ENCODE peak calls at places on chromosomes 7 and 10, in eight cellular contexts. One of them, this sample, is unnamed.

GRCh38 chr10:119538632-119539358 is 3.7 kb downstream of the RGS10 start:
- DNase-seq in tibial nerve: no peak
- DNase-seq in prostate gland: no peak
- DNase-seq in NB4: peak
- DNase-seq in body of pancreas: no peak
- DNase-seq in HepG2: no peak
- DNase-seq in vagina: no peak
- DNase-seq in HCT116: no peak
- DNase-seq in this sample: no peak

GRCh38 chr7:73909051-73909941 is 48.3 kb downstream of the TMEM270 start:
- DNase-seq in prostate gland: no peak
- DNase-seq in NB4: peak
- DNase-seq in HepG2: no peak
- DNase-seq in tibial nerve: no peak
- DNase-seq in HCT116: no peak
- DNase-seq in vagina: peak
- DNase-seq in body of pancreas: peak
- DNase-seq in this sample: no peak

GRCh38 chr7:150852371-150852905 is at the start of gene AOC1:
- DNase-seq in body of pancreas: no peak
- DNase-seq in HepG2: no peak
- DNase-seq in vagina: peak
- DNase-seq in NB4: peak
- DNase-seq in prostate gland: no peak
- DNase-seq in tibial nerve: no peak
- DNase-seq in HCT116: no peak
- DNase-seq in this sample: peak

GRCh38 chr10:69835233-69835632 is 33.5 kb downstream of the COL13A1 start:
- DNase-seq in prostate gland: no peak
- DNase-seq in HepG2: no peak
- DNase-seq in vagina: no peak
- DNase-seq in HCT116: no peak
- DNase-seq in body of pancreas: no peak
- DNase-seq in tibial nerve: no peak
- DNase-seq in NB4: no peak
- DNase-seq in this sample: no peak

GRCh38 chr7:36366649-36367560 is 22.8 kb upstream of the ANLN start:
- DNase-seq in tibial nerve: peak
- DNase-seq in NB4: peak
- DNase-seq in HepG2: peak
- DNase-seq in prostate gland: peak
- DNase-seq in vagina: no peak
- DNase-seq in body of pancreas: peak
- DNase-seq in HCT116: peak
- DNase-seq in this sample: peak

GRCh38 chr10:13732485-13732884 is 145.7 kb downstream of the PRPF18 start:
- DNase-seq in body of pancreas: no peak
- DNase-seq in NB4: no peak
- DNase-seq in HepG2: no peak
- DNase-seq in tibial nerve: no peak
- DNase-seq in prostate gland: no peak
- DNase-seq in vagina: no peak
- DNase-seq in HCT116: no peak
- DNase-seq in this sample: no peak

GRCh38 chr10:48724127-48724526 is 39.5 kb downstream of the WDFY4 start:
- DNase-seq in NB4: no peak
- DNase-seq in vagina: peak
- DNase-seq in prostate gland: no peak
- DNase-seq in HCT116: no peak
- DNase-seq in HepG2: no peak
- DNase-seq in tibial nerve: no peak
- DNase-seq in body of pancreas: no peak
- DNase-seq in this sample: no peak

GRCh38 chr10:50501478-50501877 is 122.3 kb downstream of the SGMS1 start:
- DNase-seq in body of pancreas: no peak
- DNase-seq in HepG2: peak
- DNase-seq in vagina: no peak
- DNase-seq in prostate gland: no peak
- DNase-seq in HCT116: no peak
- DNase-seq in tibial nerve: no peak
- DNase-seq in NB4: no peak
- DNase-seq in this sample: no peak

GRCh38 chr7:90973146-90973545 is 291.1 kb upstream of the FZD1 start:
- DNase-seq in NB4: peak
- DNase-seq in HCT116: no peak
- DNase-seq in HepG2: no peak
- DNase-seq in prostate gland: no peak
- DNase-seq in vagina: no peak
- DNase-seq in body of pancreas: no peak
- DNase-seq in tibial nerve: no peak
- DNase-seq in this sample: no peak

GRCh38 chr10:131773321-131773988 is 127.4 kb upstream of the PPP2R2D start:
- DNase-seq in vagina: no peak
- DNase-seq in tibial nerve: no peak
- DNase-seq in NB4: no peak
- DNase-seq in prostate gland: no peak
- DNase-seq in HCT116: no peak
- DNase-seq in body of pancreas: no peak
- DNase-seq in HepG2: no peak
- DNase-seq in this sample: no peak

GRCh38 chr7:130758429-130759056 is 24.5 kb upstream of the KLF14 start:
- DNase-seq in HepG2: peak
- DNase-seq in body of pancreas: no peak
- DNase-seq in vagina: no peak
- DNase-seq in NB4: peak
- DNase-seq in HCT116: peak
- DNase-seq in prostate gland: no peak
- DNase-seq in tibial nerve: no peak
- DNase-seq in this sample: no peak

GRCh38 chr7:95867309-95867708 is 95.0 kb downstream of the DYNC1I1 start:
- DNase-seq in HCT116: no peak
- DNase-seq in NB4: no peak
- DNase-seq in prostate gland: no peak
- DNase-seq in tibial nerve: no peak
- DNase-seq in HepG2: no peak
- DNase-seq in vagina: no peak
- DNase-seq in body of pancreas: peak
- DNase-seq in this sample: no peak

GRCh38 chr7:65804887-65805286 is 68.0 kb upstream of the VKORC1L1 start:
- DNase-seq in NB4: no peak
- DNase-seq in HepG2: no peak
- DNase-seq in vagina: no peak
- DNase-seq in prostate gland: no peak
- DNase-seq in tibial nerve: no peak
- DNase-seq in HCT116: no peak
- DNase-seq in body of pancreas: no peak
- DNase-seq in this sample: no peak

GRCh38 chr10:49023071-49023470 is 83.4 kb upstream of the LRRC18 start:
- DNase-seq in HepG2: no peak
- DNase-seq in prostate gland: no peak
- DNase-seq in NB4: no peak
- DNase-seq in tibial nerve: no peak
- DNase-seq in body of pancreas: no peak
- DNase-seq in HCT116: no peak
- DNase-seq in vagina: no peak
- DNase-seq in this sample: no peak

GRCh38 chr7:29190349-29191045 is 4.1 kb upstream of the CHN2 start:
- DNase-seq in HepG2: peak
- DNase-seq in tibial nerve: no peak
- DNase-seq in HCT116: no peak
- DNase-seq in NB4: no peak
- DNase-seq in prostate gland: no peak
- DNase-seq in body of pancreas: peak
- DNase-seq in vagina: no peak
- DNase-seq in this sample: peak

GRCh38 chr7:111510584-111511378 is 51.5 kb downstream of the IMMP2L start:
- DNase-seq in NB4: no peak
- DNase-seq in body of pancreas: no peak
- DNase-seq in prostate gland: no peak
- DNase-seq in vagina: no peak
- DNase-seq in HCT116: no peak
- DNase-seq in tibial nerve: no peak
- DNase-seq in HepG2: no peak
- DNase-seq in this sample: no peak

GRCh38 chr10:94358480-94358879 is 4.3 kb downstream of the NOC3L start:
- DNase-seq in tibial nerve: no peak
- DNase-seq in prostate gland: no peak
- DNase-seq in vagina: no peak
- DNase-seq in NB4: no peak
- DNase-seq in HCT116: peak
- DNase-seq in HepG2: peak
- DNase-seq in body of pancreas: no peak
- DNase-seq in this sample: no peak

GRCh38 chr10:113084031-113084430 is 134.0 kb downstream of the TCF7L2 start:
- DNase-seq in NB4: no peak
- DNase-seq in body of pancreas: no peak
- DNase-seq in vagina: no peak
- DNase-seq in prostate gland: no peak
- DNase-seq in HepG2: no peak
- DNase-seq in tibial nerve: no peak
- DNase-seq in HCT116: no peak
- DNase-seq in this sample: no peak

GRCh38 chr7:17940302-17941170 is at the start of gene SNX13:
- DNase-seq in HepG2: peak
- DNase-seq in prostate gland: peak
- DNase-seq in vagina: peak
- DNase-seq in tibial nerve: peak
- DNase-seq in NB4: peak
- DNase-seq in HCT116: peak
- DNase-seq in body of pancreas: peak
- DNase-seq in this sample: peak
- TF ChIP-seq POLR2A in HepG2: peak
- TF ChIP-seq POLR2A in prostate gland: peak
- TF ChIP-seq POLR2A in vagina: peak
- TF ChIP-seq POLR2A in tibial nerve: peak
- TF ChIP-seq POLR2A in NB4: peak
- TF ChIP-seq POLR2A in HCT116: peak
- TF ChIP-seq POLR2A in body of pancreas: peak
- TF ChIP-seq POLR2A in this sample: peak

GRCh38 chr10:62050627-62050924 is 149.1 kb downstream of the ARID5B start:
- DNase-seq in NB4: no peak
- DNase-seq in tibial nerve: no peak
- DNase-seq in HepG2: no peak
- DNase-seq in vagina: no peak
- DNase-seq in body of pancreas: no peak
- DNase-seq in prostate gland: no peak
- DNase-seq in HCT116: no peak
- DNase-seq in this sample: no peak
- H3K4me3 ChIP-seq in NB4: no peak
- H3K4me3 ChIP-seq in tibial nerve: peak
- H3K4me3 ChIP-seq in HepG2: peak
- H3K4me3 ChIP-seq in vagina: peak
- H3K4me3 ChIP-seq in body of pancreas: no peak
- H3K4me3 ChIP-seq in prostate gland: peak
- H3K4me3 ChIP-seq in HCT116: no peak
- H3K4me3 ChIP-seq in this sample: no peak

DNA sequence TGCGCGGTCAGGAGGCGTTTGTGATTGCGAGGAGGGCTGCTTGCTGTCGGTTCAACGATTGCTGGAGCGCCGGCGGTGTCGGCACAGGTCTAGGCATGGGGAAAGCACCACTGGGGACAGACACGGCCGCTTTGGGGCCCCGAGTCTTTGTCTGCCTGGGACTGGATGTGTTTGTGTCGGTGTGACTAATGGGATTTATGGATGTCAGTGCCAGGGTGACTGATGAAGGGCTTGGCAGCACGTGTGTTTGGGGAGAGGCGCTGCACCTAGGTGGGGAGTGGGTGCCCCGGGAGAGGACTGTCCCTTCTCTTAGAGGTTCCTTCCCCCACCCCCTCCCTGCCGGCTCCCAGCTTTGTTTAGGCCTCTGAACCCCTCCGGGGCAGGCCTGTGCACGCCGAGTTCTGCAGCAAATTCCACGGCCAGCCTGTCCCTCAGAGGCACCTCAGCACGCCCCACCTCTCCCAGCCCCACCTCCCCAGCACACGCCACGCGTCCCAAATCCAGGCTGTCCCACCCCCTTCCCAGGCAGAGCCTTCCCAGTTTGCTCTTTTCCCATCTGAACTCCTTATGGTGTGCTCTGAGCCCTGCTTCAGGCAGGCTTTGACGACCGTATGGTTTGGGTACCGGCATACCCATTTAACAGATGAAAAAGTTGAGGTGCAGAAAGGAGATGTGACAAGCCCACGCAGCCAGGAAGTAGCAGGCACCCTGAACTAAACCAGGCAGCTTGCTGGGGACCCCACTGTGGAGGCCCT is 6.4 kb upstream of the TNRC18 start:
- DNase-seq in HCT116: no peak
- DNase-seq in body of pancreas: peak
- DNase-seq in tibial nerve: no peak
- DNase-seq in HepG2: no peak
- DNase-seq in vagina: no peak
- DNase-seq in NB4: no peak
- DNase-seq in prostate gland: peak
- DNase-seq in this sample: peak
- TF ChIP-seq POLR2A in HCT116: no peak
- TF ChIP-seq POLR2A in body of pancreas: peak
- TF ChIP-seq POLR2A in tibial nerve: no peak
- TF ChIP-seq POLR2A in HepG2: no peak
- TF ChIP-seq POLR2A in vagina: peak
- TF ChIP-seq POLR2A in NB4: no peak
- TF ChIP-seq POLR2A in prostate gland: peak
- TF ChIP-seq POLR2A in this sample: peak

GRCh38 chr10:114728325-114728724 is 70.2 kb upstream of the ABLIM1 start:
- DNase-seq in body of pancreas: no peak
- DNase-seq in HepG2: no peak
- DNase-seq in HCT116: no peak
- DNase-seq in prostate gland: no peak
- DNase-seq in NB4: no peak
- DNase-seq in vagina: no peak
- DNase-seq in tibial nerve: no peak
- DNase-seq in this sample: no peak

GRCh38 chr10:114723361-114723760 is 65.3 kb upstream of the ABLIM1 start:
- DNase-seq in tibial nerve: no peak
- DNase-seq in HCT116: no peak
- DNase-seq in HepG2: no peak
- DNase-seq in body of pancreas: no peak
- DNase-seq in prostate gland: no peak
- DNase-seq in NB4: no peak
- DNase-seq in vagina: no peak
- DNase-seq in this sample: no peak

GRCh38 chr10:114724295-114724694 is 66.2 kb upstream of the ABLIM1 start:
- DNase-seq in HepG2: no peak
- DNase-seq in prostate gland: no peak
- DNase-seq in NB4: no peak
- DNase-seq in vagina: no peak
- DNase-seq in HCT116: no peak
- DNase-seq in tibial nerve: no peak
- DNase-seq in body of pancreas: no peak
- DNase-seq in this sample: no peak

GRCh38 chr10:114726820-114727271 is 68.8 kb upstream of the ABLIM1 start:
- DNase-seq in body of pancreas: no peak
- DNase-seq in NB4: no peak
- DNase-seq in vagina: no peak
- DNase-seq in prostate gland: no peak
- DNase-seq in HCT116: no peak
- DNase-seq in tibial nerve: no peak
- DNase-seq in HepG2: no peak
- DNase-seq in this sample: no peak

DNA sequence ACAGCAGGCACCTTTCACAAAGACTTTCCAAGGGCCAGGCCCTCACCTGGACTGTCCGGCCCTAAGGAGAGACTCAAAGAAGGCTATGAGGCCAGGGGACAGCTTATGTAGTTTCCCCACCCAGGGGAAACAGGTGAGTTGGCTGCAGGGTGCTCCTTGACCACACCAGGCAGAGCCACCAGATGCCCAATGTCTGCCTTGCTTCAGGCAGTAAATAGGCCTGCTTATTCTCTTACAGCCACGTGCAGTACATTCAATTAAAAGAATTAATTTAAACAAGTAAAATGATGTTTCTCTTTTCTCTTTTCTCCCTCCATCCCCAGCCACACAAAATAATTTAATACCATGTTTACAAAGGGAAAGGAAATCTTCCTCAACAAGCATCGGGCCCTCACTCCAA is 66.6 kb upstream of the ABLIM1 start:
- DNase-seq in HCT116: no peak
- DNase-seq in body of pancreas: no peak
- DNase-seq in NB4: no peak
- DNase-seq in prostate gland: no peak
- DNase-seq in tibial nerve: no peak
- DNase-seq in vagina: no peak
- DNase-seq in HepG2: no peak
- DNase-seq in this sample: no peak
- H3K4me3 ChIP-seq in HCT116: no peak
- H3K4me3 ChIP-seq in body of pancreas: no peak
- H3K4me3 ChIP-seq in NB4: no peak
- H3K4me3 ChIP-seq in prostate gland: no peak
- H3K4me3 ChIP-seq in tibial nerve: no peak
- H3K4me3 ChIP-seq in vagina: no peak
- H3K4me3 ChIP-seq in HepG2: no peak
- H3K4me3 ChIP-seq in this sample: no peak